ENCODE peak calls at places on chromosome 6, in four cellular contexts. O is GM12878, U is HepG2, K is K562. S is an unnamed sample. For H3K27me3, the result is how much of the 10 kb centered on the place peaks cover.

GRCh38 chr6:30914854-30915590 is 984 bp downstream of the VARS2 start:
- DNase-seq in K (peak), U (no peak), O (no peak), S (no peak)

GRCh38 chr6:149127212-149127611 is 190.3 kb upstream of the TAB2 start:
- DNase-seq in U (no peak), K (no peak), O (no peak), S (no peak)

GRCh38 chr6:14454467-14454763 is 336.8 kb downstream of the CD83 start:
- DNase-seq in K (peak), O (no peak), U (no peak), S (no peak)

GRCh38 chr6:21747441-21747840 is 153.9 kb downstream of the SOX4 start:
- DNase-seq in U (no peak), K (no peak), O (no peak), S (no peak)

GRCh38 chr6:75563032-75563431 is 38.6 kb upstream of the SENP6 start:
- DNase-seq in U (peak), K (peak), O (no peak), S (peak)

GRCh38 chr6:112691289-112691688 is 344.2 kb downstream of the RFPL4B start:
- DNase-seq in K (peak), U (no peak), O (no peak), S (no peak)

GRCh38 chr6:15269619-15270018 is 23.8 kb downstream of the JARID2 start:
- DNase-seq in O (no peak), U (no peak), K (no peak), S (no peak)

GRCh38 chr6:113909224-113909856 is 52.2 kb downstream of the MARCKS start:
- DNase-seq in O (peak), K (peak), U (peak), S (peak)

GRCh38 chr6:88712243-88712936 is 251.0 kb downstream of the RNGTT start:
- DNase-seq in O (no peak), K (no peak), U (peak), S (no peak)

GRCh38 chr6:44000164-44000842 is 126.9 kb downstream of the MRPL14 start:
- DNase-seq in O (peak), K (no peak), U (no peak), S (peak)

GRCh38 chr6:55276745-55277627 is 50.3 kb upstream of the GFRAL start:
- DNase-seq in O (no peak), K (peak), U (peak), S (peak)

GRCh38 chr6:47138046-47138445 is 95.9 kb upstream of the ADGRF1 start:
- DNase-seq in U (no peak), K (no peak), O (no peak), S (no peak)

GRCh38 chr6:118617350-118617957 is 33.9 kb downstream of the CEP85L start:
- DNase-seq in O (no peak), U (no peak), K (no peak), S (no peak)

GRCh38 chr6:48835421-48835958 is 627.6 kb downstream of the MMUT start:
- DNase-seq in O (no peak), U (no peak), K (peak), S (no peak)

GRCh38 chr6:1313364-1313754 is 1.5 kb downstream of the FOXQ1 start:
- DNase-seq in U (no peak), O (no peak), K (no peak), S (peak)

GRCh38 chr6:109349419-109349987 is 32.8 kb downstream of the CD164 start:
- DNase-seq in O (no peak), U (peak), K (peak), S (no peak)

GRCh38 chr6:11711644-11711993 is 67.0 kb downstream of the ADTRP start:
- DNase-seq in U (no peak), O (peak), K (no peak), S (no peak)

GRCh38 chr6:39451831-39452230 is 129.3 kb upstream of the KCNK16 start:
- DNase-seq in O (no peak), U (no peak), K (peak), S (peak)

GRCh38 chr6:11536795-11537194 is 754 bp upstream of the TMEM170B start:
- DNase-seq in K (peak), O (no peak), U (no peak), S (peak)

GRCh38 chr6:1396952-1397868 is 7.8 kb downstream of the FOXF2 start:
- DNase-seq in O (peak), U (peak), K (peak), S (peak)

GRCh38 chr6:83431545-83432165 is 804 bp upstream of the ME1 start:
- DNase-seq in K (peak), O (no peak), U (no peak), S (peak)

GRCh38 chr6:8301502-8301901 is 133.8 kb downstream of the SLC35B3 start:
- DNase-seq in U (no peak), K (no peak), O (no peak), S (no peak)

GRCh38 chr6:112235956-112236355 is 18.4 kb downstream of the LAMA4 start:
- DNase-seq in K (no peak), U (no peak), O (no peak), S (no peak)

GRCh38 chr6:4327841-4328240 is 192.5 kb upstream of the ECI2 start:
- DNase-seq in U (no peak), O (no peak), K (no peak), S (no peak)

GRCh38 chr6:151060096-151060741 is 179.5 kb upstream of the AKAP12 start:
- DNase-seq in K (no peak), U (peak), O (no peak), S (no peak)

GRCh38 chr6:125584468-125584939 is 164.9 kb upstream of the HEY2 start:
- DNase-seq in U (no peak), O (no peak), K (no peak), S (peak)

GRCh38 chr6:45086685-45087084 is 241.4 kb upstream of the RUNX2 start:
- DNase-seq in O (no peak), U (no peak), K (no peak), S (no peak)

GRCh38 chr6:89941031-89941775 is 46.9 kb downstream of the GJA10 start:
- DNase-seq in K (no peak), U (peak), O (no peak), S (no peak)

GRCh38 chr6:96528193-96528592 is 6.6 kb downstream of the UFL1 start:
- DNase-seq in K (no peak), U (no peak), O (no peak), S (no peak)

GRCh38 chr6:112743343-112743742 is 396.2 kb downstream of the RFPL4B start:
- DNase-seq in K (no peak), U (no peak), O (no peak), S (peak)

GRCh38 chr6:111957623-111958315 is 84.5 kb upstream of the FYN start:
- DNase-seq in U (no peak), O (no peak), K (peak), S (peak)

GRCh38 chr6:125220712-125221111 is 67.1 kb downstream of the TPD52L1 start:
- DNase-seq in O (no peak), K (no peak), U (no peak), S (no peak)

GRCh38 chr6:32151885-32152311 is at the start of gene PRRT1:
- DNase-seq in U (no peak), O (no peak), K (no peak), S (peak)

GRCh38 chr6:32152414-32153251 is 894 bp upstream of the PRRT1 start:
- DNase-seq in U (no peak), K (peak), O (no peak), S (peak)

GRCh38 chr6:32153252-32153834 is 598 bp upstream of the PPT2 start:
- DNase-seq in O (no peak), K (peak), U (peak), S (peak)

GRCh38 chr6:32154514-32155161 is 697 bp downstream of the PPT2 start:
- DNase-seq in O (no peak), K (peak), U (peak), S (peak)

DNA sequence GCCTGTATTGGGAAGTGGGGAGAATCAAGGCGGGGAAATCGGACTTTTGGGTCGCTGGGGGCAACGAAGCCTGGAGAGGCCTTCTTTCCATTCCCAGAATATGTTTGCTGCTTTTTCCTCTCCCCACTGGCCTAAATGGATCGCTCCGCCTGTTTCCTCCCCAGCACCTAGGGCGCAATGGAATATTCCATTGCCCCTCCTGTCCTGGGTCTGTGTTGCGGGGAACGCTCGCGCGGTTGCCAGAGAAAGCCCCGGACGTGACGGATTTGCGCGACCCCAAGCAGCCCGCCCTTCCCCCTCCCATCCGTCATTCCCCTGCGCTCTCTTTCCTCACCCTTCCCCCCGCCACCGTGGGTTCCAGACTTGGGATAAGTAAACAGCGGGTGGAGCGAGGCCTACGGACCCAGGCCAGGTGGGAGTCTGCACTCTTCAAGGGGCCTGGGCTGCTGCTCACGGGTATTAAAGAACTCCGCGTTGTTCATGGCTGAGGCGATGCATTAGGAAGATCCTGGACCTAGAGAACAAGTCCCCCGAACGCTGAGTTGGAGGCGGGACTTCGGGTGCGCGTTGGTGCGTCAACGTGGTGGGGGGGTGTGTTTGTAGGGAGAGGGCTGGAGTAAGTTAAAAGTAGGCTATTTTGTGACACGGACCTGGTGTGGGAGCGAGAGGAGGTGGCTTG is at the start of gene PPT2:
- DNase-seq in O (no peak), K (peak), U (peak), S (peak)
- TF ChIP-seq REST in O (no peak), K (peak), U (no peak), S (no peak)

GRCh38 chr6:134117409-134117808 is 65.0 kb upstream of the SLC2A12 start:
- DNase-seq in O (no peak), K (no peak), U (no peak), S (no peak)
- TF ChIP-seq JUNB in O (no peak), K (no peak), U (no peak), S (no peak)

GRCh38 chr6:137487181-137487910 is 6.8 kb downstream of the OLIG3 start:
- DNase-seq in U (no peak), O (no peak), K (no peak), S (peak)
- H3K27me3 ChIP-seq in U (half or more), O (under half), K (half or more), S (half or more)

DNA sequence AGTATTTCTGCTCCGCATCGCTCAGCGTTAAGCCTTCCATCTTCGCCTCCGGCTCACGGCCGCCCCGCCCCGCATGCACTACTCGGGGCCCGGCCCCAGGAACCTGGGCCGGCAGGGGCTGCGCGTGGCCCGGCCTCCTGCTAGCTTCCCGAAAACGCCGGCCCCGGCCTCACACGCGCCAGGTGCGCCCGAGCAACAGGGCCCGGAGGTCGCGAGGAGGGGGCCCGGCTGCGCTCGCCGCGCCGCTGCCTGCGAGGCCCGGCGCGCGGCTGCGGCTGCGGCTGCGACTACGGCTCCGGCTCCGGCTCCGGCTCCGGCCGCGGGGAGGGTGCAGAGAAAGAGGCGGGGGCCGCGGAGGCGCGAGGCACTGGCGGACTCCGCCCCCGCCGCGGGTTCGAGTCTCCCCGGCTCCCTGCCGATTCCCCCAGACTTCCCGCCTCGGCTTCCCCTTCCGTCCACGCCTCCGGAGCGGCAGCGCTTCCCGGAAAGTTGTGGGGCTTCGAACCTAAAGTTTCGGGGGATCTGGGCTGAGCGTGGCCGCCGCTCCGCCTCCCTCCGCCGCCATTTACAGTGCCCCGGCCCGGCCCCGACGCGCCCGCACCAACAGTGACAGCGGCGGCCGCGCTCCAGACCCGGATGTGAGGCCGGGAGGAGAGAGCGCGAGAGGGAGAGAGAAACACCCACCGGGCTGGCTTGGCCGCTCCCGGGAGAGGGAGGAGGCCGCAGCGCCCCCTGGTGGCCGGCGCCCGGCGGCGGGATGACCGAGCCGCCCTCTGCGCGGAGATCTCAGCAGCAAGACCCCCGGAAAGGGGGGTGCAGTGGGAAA is at the start of gene REPS1:
- DNase-seq in U (peak), K (peak), O (peak), S (peak)
- TF ChIP-seq REST in U (no peak), K (peak), O (no peak), S (no peak)

S was measured in GM23338.